ENCODE peak calls at places on chromosomes 6 and 20, in ten cellular contexts. Z, Q, P, D, V, A, B, K, H and E are unnamed samples.

GRCh38 chr6:169313347-169314010 is 59.8 kb upstream of the THBS2 start:
- DNase-seq in Z (no peak), A (no peak), D (no peak), Q (no peak), B (no peak), H (peak), V (no peak), K (no peak), P (no peak), E (no peak)

GRCh38 chr6:21767891-21768659 is 174.5 kb downstream of the SOX4 start:
- DNase-seq in Q (no peak), V (no peak), Z (no peak), K (no peak), B (no peak), P (peak), H (no peak), A (no peak), D (no peak), E (no peak)

GRCh38 chr6:28323813-28324424 is 12.0 kb downstream of the ZSCAN31 start:
- DNase-seq in H (no peak), Z (no peak), Q (no peak), B (no peak), P (no peak), D (no peak), A (no peak), V (no peak), K (no peak), E (no peak)

GRCh38 chr6:35681298-35681697 is 7.4 kb downstream of the FKBP5 start:
- DNase-seq in Z (no peak), Q (no peak), K (no peak), D (no peak), P (no peak), B (no peak), V (no peak), H (no peak), A (no peak), E (no peak)

GRCh38 chr20:23152308-23152892 is 66.3 kb upstream of the CD93 start:
- DNase-seq in Q (peak), D (peak), H (peak), Z (peak), A (peak), V (no peak), B (no peak), K (peak), P (peak), E (peak)

GRCh38 chr6:14035448-14035847 is 82.1 kb upstream of the CD83 start:
- DNase-seq in H (no peak), Z (no peak), K (no peak), V (peak), B (no peak), Q (no peak), P (no peak), A (no peak), D (no peak), E (peak)

GRCh38 chr6:149806127-149806526 is 56.6 kb downstream of the PCMT1 start:
- DNase-seq in V (no peak), A (no peak), D (no peak), Q (no peak), P (no peak), H (no peak), B (no peak), Z (peak), K (no peak), E (no peak)

GRCh38 chr20:62407221-62407992 is at the start of gene CABLES2:
- DNase-seq in V (peak), A (peak), H (peak), B (peak), D (peak), Z (peak), Q (peak), K (peak), P (peak), E (peak)

GRCh38 chr6:9766240-9766915 is 648.5 kb downstream of the TFAP2A start:
- DNase-seq in Q (no peak), H (no peak), Z (no peak), K (no peak), B (no peak), D (no peak), P (peak), V (no peak), A (no peak), E (no peak)

GRCh38 chr20:30488941-30489601 is 768.4 kb upstream of the DEFB115 start:
- DNase-seq in P (no peak), V (no peak), A (peak), H (peak), B (peak), K (no peak), Q (no peak), Z (no peak), D (no peak), E (no peak)

GRCh38 chr6:28982476-28983266 is 22.4 kb downstream of the ZNF311 start:
- DNase-seq in D (no peak), H (no peak), P (no peak), V (no peak), Z (peak), A (no peak), Q (peak), K (peak), B (no peak), E (peak)

GRCh38 chr6:45426251-45426650 is 48.5 kb upstream of the SUPT3H start:
- DNase-seq in Z (peak), V (no peak), B (no peak), K (no peak), P (no peak), D (no peak), Q (no peak), H (no peak), A (no peak), E (no peak)

GRCh38 chr20:25272223-25273000 is 24.5 kb downstream of the PYGB start:
- DNase-seq in H (no peak), A (peak), Z (no peak), P (no peak), Q (no peak), V (peak), B (peak), D (no peak), K (peak), E (peak)

GRCh38 chr20:44460795-44461141 is 14.9 kb upstream of the TTPAL start:
- DNase-seq in A (no peak), Q (peak), D (no peak), B (no peak), H (no peak), K (peak), P (peak), Z (peak), V (no peak), E (no peak)

GRCh38 chr6:11685411-11686093 is 93.1 kb downstream of the ADTRP start:
- DNase-seq in Z (no peak), A (no peak), V (no peak), D (no peak), K (no peak), Q (no peak), B (no peak), H (no peak), P (no peak), E (no peak)

GRCh38 chr20:13610205-13610604 is 28.5 kb downstream of the TASP1 start:
- DNase-seq in D (no peak), Q (no peak), Z (peak), H (no peak), P (no peak), A (no peak), K (no peak), B (no peak), V (no peak), E (no peak)

GRCh38 chr6:20159781-20160540 is 52.3 kb downstream of the MBOAT1 start:
- DNase-seq in B (no peak), Z (no peak), P (no peak), Q (no peak), A (no peak), V (no peak), D (no peak), H (no peak), K (no peak), E (peak)

GRCh38 chr6:111950661-111951426 is 77.6 kb upstream of the FYN start:
- DNase-seq in K (no peak), H (peak), A (no peak), D (no peak), P (no peak), Q (no peak), B (no peak), Z (no peak), V (no peak), E (peak)

GRCh38 chr6:43492673-43493072 is 15.3 kb downstream of the TJAP1 start:
- DNase-seq in B (no peak), A (no peak), Q (no peak), D (peak), P (no peak), K (no peak), Z (no peak), H (no peak), V (no peak), E (no peak)

GRCh38 chr6:3991941-3992340 is 87.0 kb downstream of the FAM217A start:
- DNase-seq in H (no peak), Q (no peak), K (no peak), B (no peak), V (no peak), D (no peak), P (no peak), A (no peak), Z (no peak), E (no peak)

GRCh38 chr20:33028875-33029274 is 2.6 kb upstream of the BPIFB6 start:
- DNase-seq in B (no peak), K (no peak), Q (no peak), V (no peak), A (no peak), H (no peak), P (no peak), D (no peak), Z (no peak), E (no peak)

GRCh38 chr20:46636514-46636913 is 14.7 kb downstream of the SLC13A3 start:
- DNase-seq in A (no peak), Q (no peak), P (no peak), D (no peak), V (no peak), B (no peak), Z (no peak), H (peak), K (no peak), E (no peak)

GRCh38 chr6:151089916-151090443 is 149.8 kb upstream of the AKAP12 start:
- DNase-seq in P (no peak), B (no peak), Q (no peak), D (no peak), A (no peak), K (no peak), Z (no peak), H (no peak), V (no peak), E (no peak)

GRCh38 chr6:111978826-111979225 is 75.1 kb upstream of the CCN6 start:
- DNase-seq in K (no peak), D (no peak), H (peak), B (no peak), P (no peak), A (no peak), Q (no peak), Z (no peak), V (no peak), E (no peak)

GRCh38 chr6:19033683-19034082 is 646.5 kb downstream of the RNF144B start:
- DNase-seq in V (no peak), B (no peak), K (no peak), P (no peak), D (no peak), Q (no peak), Z (no peak), A (no peak), H (no peak), E (no peak)

GRCh38 chr6:19037607-19038006 is 650.5 kb downstream of the RNF144B start:
- DNase-seq in Q (no peak), H (no peak), Z (no peak), P (no peak), B (no peak), D (no peak), V (no peak), A (no peak), K (no peak), E (no peak)

GRCh38 chr6:19032486-19033295 is 645.5 kb downstream of the RNF144B start:
- DNase-seq in B (no peak), K (no peak), A (no peak), H (no peak), Z (no peak), Q (no peak), V (no peak), D (no peak), P (no peak), E (no peak)

GRCh38 chr6:19039287-19039686 is 652.1 kb downstream of the RNF144B start:
- DNase-seq in Z (no peak), D (no peak), B (no peak), P (no peak), H (no peak), Q (no peak), A (no peak), K (no peak), V (no peak), E (no peak)

DNA sequence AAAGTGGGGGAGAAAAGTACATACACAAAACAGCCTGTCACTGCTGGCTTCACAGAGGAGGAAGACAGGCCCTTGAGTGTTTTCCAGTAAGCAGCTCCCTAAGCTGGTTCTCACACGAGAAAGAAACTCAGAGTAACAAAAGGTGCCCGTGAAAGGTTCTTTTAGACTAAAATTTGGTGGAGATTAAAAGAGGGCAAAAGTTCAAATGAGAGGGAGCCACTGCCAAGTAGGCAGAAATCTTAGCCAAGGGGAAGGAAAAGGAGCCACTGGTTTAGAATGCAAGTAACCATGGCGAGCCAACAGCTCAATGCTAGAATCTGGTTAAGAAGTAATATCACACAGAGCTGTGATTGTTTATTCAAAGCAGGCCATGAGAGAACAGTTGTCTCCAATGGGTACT is 648.3 kb downstream of the RNF144B start:
- DNase-seq in V (peak), B (no peak), K (peak), D (no peak), Z (no peak), Q (no peak), A (no peak), H (no peak), P (no peak), E (peak)
- TF ChIP-seq CTCF in V (no peak), B (no peak), K (no peak), D (no peak), Z (no peak), Q (no peak), A (no peak), H (no peak), P (no peak), E (no peak)

GRCh38 chr6:17596085-17596484 is 4.0 kb upstream of the FAM8A1 start:
- DNase-seq in A (no peak), P (no peak), B (no peak), D (no peak), H (no peak), Z (no peak), K (no peak), Q (no peak), V (no peak), E (no peak)

GRCh38 chr6:17601389-17601703 is 1.2 kb downstream of the FAM8A1 start:
- DNase-seq in V (no peak), D (no peak), H (no peak), P (peak), Q (no peak), A (no peak), Z (no peak), K (no peak), B (no peak), E (no peak)

GRCh38 chr6:17602888-17603287 is 2.8 kb downstream of the FAM8A1 start:
- DNase-seq in A (no peak), Q (no peak), H (no peak), V (no peak), P (no peak), B (no peak), Z (no peak), K (no peak), D (no peak), E (no peak)

GRCh38 chr6:17600527-17601388 is 656 bp downstream of the FAM8A1 start:
- DNase-seq in V (no peak), K (peak), H (no peak), P (peak), Q (peak), A (peak), B (peak), D (peak), Z (peak), E (peak)

GRCh38 chr6:17599885-17600526 is at the start of gene FAM8A1:
- DNase-seq in V (peak), Q (peak), P (peak), Z (peak), B (peak), A (peak), H (peak), D (peak), K (peak), E (peak)
- TF ChIP-seq POLR2A in V (peak), Q (peak), P (peak), Z (peak), B (no peak), A (no peak), H (peak), D (peak), K (peak), E (peak)

DNA sequence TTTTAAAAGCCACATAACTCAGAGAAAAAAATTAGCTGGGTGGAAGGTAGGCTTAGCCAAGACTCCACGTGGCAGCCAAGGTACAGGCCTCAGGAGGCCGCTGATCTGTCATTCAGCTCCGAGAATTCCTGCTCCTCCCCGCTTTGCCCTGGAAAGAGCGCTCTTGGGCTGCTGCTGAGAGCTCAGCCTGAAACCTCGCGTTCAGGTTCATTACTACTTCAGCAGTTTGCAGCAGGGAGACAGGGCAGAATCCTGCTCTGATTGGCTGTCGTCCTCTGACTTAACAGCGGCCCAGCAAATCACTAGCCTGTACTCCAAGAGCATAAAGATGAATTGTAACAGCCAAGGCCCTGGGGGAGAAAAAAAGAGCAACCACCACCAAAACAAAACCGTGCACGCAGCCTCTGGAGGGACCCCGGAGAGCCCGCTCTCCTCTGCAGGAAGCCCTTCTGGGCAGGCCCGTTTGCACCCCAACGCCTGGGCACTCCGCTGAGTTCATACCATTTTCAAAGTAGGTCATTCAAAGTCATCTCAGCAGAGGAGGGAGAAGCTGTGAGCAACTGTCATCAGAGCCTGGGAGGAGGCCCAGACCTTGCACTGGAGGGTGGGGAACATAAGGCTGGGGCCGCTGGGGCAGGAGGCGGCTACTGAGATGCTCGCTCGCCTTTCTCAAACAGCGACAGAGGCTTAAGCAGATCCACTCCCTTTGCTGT is 42.2 kb upstream of the ATXN1 start:
- DNase-seq in V (no peak), Q (no peak), Z (no peak), A (no peak), P (peak), B (no peak), K (peak), H (no peak), D (no peak), E (peak)
- TF ChIP-seq CTCF in V (no peak), Q (no peak), Z (no peak), A (no peak), P (no peak), B (no peak), K (no peak), H (no peak), D (no peak), E (no peak)

GRCh38 chr6:135251416-135251815 is 70.3 kb downstream of the MYB start:
- DNase-seq in Q (no peak), D (no peak), P (no peak), A (peak), B (no peak), H (no peak), K (no peak), Z (no peak), V (no peak), E (no peak)

GRCh38 chr6:135257641-135258405 is 76.7 kb downstream of the MYB start:
- DNase-seq in H (no peak), V (no peak), Z (peak), Q (no peak), D (no peak), B (no peak), K (no peak), P (no peak), A (no peak), E (no peak)

GRCh38 chr6:135256866-135257265 is 75.8 kb downstream of the MYB start:
- DNase-seq in P (no peak), K (no peak), Z (no peak), A (no peak), H (no peak), B (no peak), Q (no peak), D (no peak), V (no peak), E (no peak)

GRCh38 chr6:135251964-135252429 is 70.9 kb downstream of the MYB start:
- DNase-seq in Q (no peak), P (no peak), K (no peak), B (no peak), V (no peak), A (no peak), D (no peak), H (no peak), Z (peak), E (no peak)

GRCh38 chr6:135254471-135254870 is 73.4 kb downstream of the MYB start:
- DNase-seq in D (no peak), K (no peak), Z (no peak), A (no peak), B (no peak), H (no peak), V (no peak), Q (no peak), P (no peak), E (no peak)
- TF ChIP-seq POLR2A in D (no peak), K (no peak), Z (no peak), A (no peak), B (no peak), H (no peak), V (no peak), Q (no peak), P (no peak), E (no peak)

GRCh38 chr20:8019178-8019997 is at the start of gene TMX4:
- DNase-seq in D (peak), V (peak), Q (peak), P (peak), B (peak), A (peak), Z (peak), H (peak), K (peak), E (peak)
- TF ChIP-seq CTCF in D (peak), V (peak), Q (peak), P (peak), B (peak), A (peak), Z (peak), H (peak), K (peak), E (peak)

DNA sequence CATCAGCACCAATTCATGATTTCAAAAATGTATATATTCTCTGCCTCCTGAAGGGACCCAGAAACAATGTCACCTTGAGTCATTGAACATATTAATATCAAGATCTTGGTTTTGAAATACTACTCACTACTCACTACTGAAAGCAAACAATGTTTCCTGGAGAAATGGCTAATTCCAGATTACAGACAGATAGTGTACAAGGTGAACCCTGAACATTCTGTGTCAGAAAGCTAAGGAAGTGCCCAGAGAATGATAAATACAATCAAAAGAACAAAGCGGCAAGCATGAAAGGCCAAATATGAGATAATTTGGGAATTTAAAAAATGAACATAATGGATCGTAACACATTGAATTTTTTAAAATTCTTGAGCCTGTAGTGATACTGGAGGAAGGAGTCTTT is 101.5 kb upstream of the TENT5A start:
- DNase-seq in H (no peak), P (no peak), K (no peak), Z (no peak), A (no peak), V (no peak), B (no peak), D (no peak), Q (no peak), E (no peak)
- TF ChIP-seq POLR2A in H (no peak), P (no peak), K (no peak), Z (no peak), A (no peak), V (no peak), B (no peak), D (no peak), Q (no peak), E (no peak)

GRCh38 chr6:73823046-73823735 is 127.2 kb downstream of the CD109 start:
- DNase-seq in P (no peak), K (no peak), A (no peak), D (no peak), H (no peak), Q (no peak), V (no peak), Z (no peak), B (no peak), E (no peak)

DNA sequence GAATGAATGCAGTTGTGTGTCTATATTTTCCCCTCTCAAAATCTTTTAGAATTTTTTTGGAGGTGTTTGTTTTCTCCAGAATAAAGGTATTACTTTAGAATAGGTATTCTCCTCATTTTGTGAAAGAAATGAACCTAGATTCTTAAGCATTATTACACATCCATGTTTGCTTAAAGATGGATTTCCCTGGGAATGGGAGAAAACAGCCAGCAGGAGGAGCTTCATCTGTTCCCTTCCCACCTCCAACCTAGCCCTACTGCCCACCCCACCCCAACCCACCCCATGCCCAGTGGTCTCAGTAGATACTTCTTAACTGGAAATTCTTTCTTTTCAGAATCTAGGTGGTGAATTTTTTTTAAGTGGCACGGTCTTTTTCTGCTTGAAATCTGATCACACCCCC is 127.8 kb downstream of the CD109 start:
- DNase-seq in D (no peak), Q (no peak), V (no peak), H (no peak), K (no peak), P (no peak), A (no peak), B (no peak), Z (no peak), E (no peak)
- TF ChIP-seq CTCF in D (no peak), Q (no peak), V (no peak), H (no peak), K (no peak), P (no peak), A (no peak), B (no peak), Z (no peak), E (no peak)